ENCODE peak calls at places on chromosomes 7 and 10, in five cellular contexts. B is GM12878, D is HCT116, Q is HepG2, P is H1. O is an unnamed sample.

GRCh38 chr7:105857009-105857952 is 19.1 kb downstream of the ATXN7L1 start:
- DNase-seq in B (no peak), D (no peak), Q (peak), P (no peak), O (no peak)

GRCh38 chr7:121795736-121796135 is 77.2 kb upstream of the PTPRZ1 start:
- DNase-seq in B (no peak), D (no peak), Q (no peak), P (no peak), O (no peak)

GRCh38 chr7:129874722-129875121 is 78.0 kb downstream of the UBE2H start:
- DNase-seq in B (no peak), D (no peak), Q (no peak), P (no peak), O (no peak)

GRCh38 chr7:596071-596818 is 76.6 kb upstream of the PDGFA start:
- DNase-seq in B (no peak), D (no peak), Q (no peak), P (no peak), O (no peak)

GRCh38 chr7:158108646-158109293 is 478.9 kb downstream of the PTPRN2 start:
- DNase-seq in B (no peak), D (no peak), Q (no peak), P (peak), O (no peak)

GRCh38 chr10:128178319-128178937 is 52.2 kb upstream of the MKI67 start:
- DNase-seq in B (no peak), D (peak), Q (peak), P (peak), O (peak)

GRCh38 chr7:150377116-150377979 is 1.8 kb upstream of the ZNF775 start:
- DNase-seq in B (no peak), D (no peak), Q (no peak), P (no peak), O (no peak)

GRCh38 chr10:117654105-117654504 is 111.6 kb downstream of the EMX2 start:
- DNase-seq in B (peak), D (no peak), Q (no peak), P (no peak), O (no peak)

GRCh38 chr10:61995093-61995492 is 93.6 kb downstream of the ARID5B start:
- DNase-seq in B (no peak), D (no peak), Q (no peak), P (no peak), O (no peak)

GRCh38 chr10:61994404-61995031 is 93.0 kb downstream of the ARID5B start:
- DNase-seq in B (no peak), D (no peak), Q (no peak), P (no peak), O (no peak)

GRCh38 chr10:61992059-61992460 is 90.6 kb downstream of the ARID5B start:
- DNase-seq in B (no peak), D (no peak), Q (no peak), P (no peak), O (no peak)

GRCh38 chr10:61993676-61994401 is 92.3 kb downstream of the ARID5B start:
- DNase-seq in B (no peak), D (no peak), Q (no peak), P (no peak), O (no peak)

DNA sequence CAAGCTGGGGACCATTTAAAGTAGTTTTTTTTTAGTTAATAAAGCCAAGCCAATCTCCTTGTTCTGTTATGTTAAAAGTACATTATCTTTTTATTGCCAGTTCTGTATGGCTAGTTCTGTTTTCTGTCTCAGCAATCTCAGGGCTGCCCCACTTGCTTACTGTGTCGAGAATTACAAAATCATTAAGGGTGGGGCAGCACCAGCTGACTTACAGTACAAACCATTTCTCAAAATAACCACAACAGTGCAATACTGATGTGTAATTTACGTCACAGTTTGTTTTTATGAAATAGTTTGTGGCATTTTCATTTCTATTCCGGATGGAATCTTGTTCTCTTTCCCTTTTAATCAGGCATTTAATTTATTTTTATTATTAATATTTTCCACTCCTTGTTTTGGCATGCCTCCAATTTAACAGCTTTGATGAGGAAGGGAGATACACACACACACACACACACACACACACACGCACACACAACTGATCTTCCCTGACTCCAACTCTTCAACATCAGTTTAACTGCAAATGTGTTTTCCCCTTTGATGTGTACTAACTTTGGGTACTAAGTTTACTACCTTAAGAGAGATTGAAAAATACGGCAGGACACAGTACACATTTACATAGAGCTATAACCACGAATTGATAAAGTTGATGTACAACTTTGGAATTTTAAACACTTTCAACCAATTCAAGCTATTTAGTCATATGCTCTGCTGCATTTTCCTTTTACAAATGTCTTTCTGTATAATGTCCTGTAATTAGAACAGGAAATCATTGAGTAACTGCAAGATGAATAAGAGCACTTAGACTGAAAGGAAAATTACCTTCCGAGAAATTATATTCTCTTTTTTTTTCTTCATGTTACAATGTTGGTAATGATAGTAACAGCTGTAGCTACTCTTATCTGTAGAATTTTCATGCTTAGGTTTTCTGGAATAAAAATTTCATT is 91.5 kb downstream of the ARID5B start:
- DNase-seq in B (peak), D (no peak), Q (no peak), P (no peak), O (no peak)
- TF ChIP-seq POLR2AphosphoS5 in B (no peak), D (no peak), Q (no peak), P (no peak), O (no peak)

GRCh38 chr7:29885626-29886025 is 79.3 kb downstream of the WIPF3 start:
- DNase-seq in B (no peak), D (no peak), Q (no peak), P (no peak), O (no peak)
- TF ChIP-seq ZNF274 in B (no peak), D (no peak), Q (no peak), P (no peak), O (no peak)

GRCh38 chr10:95767884-95768556 is 12.1 kb downstream of the ENTPD1 start:
- DNase-seq in B (no peak), D (no peak), Q (no peak), P (no peak), O (no peak)
- TF ChIP-seq POLR2AphosphoS5 in B (peak), D (no peak), Q (no peak), P (no peak), O (no peak)

DNA sequence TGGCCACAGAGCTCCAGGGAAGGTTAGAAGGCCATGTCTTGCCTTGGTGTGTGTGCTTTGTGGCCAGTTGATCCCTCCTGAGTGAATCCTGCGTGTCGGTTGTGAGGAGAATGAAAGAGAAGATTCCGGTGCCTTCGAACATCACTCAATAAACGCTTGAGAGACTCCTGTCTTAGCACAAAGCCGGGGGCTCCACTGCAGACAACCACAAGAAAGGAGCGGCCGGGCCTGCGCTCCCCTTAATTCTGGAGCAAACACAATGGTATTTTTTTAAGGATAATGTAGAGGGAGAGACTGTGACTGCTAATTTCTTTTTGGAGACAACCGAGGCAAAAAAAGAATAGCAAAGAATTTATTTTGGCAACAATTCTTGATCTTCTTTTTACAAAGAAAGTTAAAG is 286.8 kb upstream of the SHH start:
- DNase-seq in B (no peak), D (no peak), Q (no peak), P (no peak), O (no peak)
- TF ChIP-seq ZNF274 in B (no peak), D (no peak), Q (no peak), P (no peak), O (no peak)

GRCh38 chr7:47452715-47453092 is 129.2 kb downstream of the TNS3 start:
- DNase-seq in B (no peak), D (no peak), Q (no peak), P (no peak), O (no peak)
- TF ChIP-seq POLR2AphosphoS5 in B (no peak), D (no peak), Q (no peak), P (no peak), O (no peak)

GRCh38 chr10:93754761-93755160 is 3.0 kb upstream of the LGI1 start:
- DNase-seq in B (no peak), D (no peak), Q (no peak), P (no peak), O (no peak)

GRCh38 chr10:93752761-93753160 is 5.0 kb upstream of the LGI1 start:
- DNase-seq in B (no peak), D (peak), Q (no peak), P (no peak), O (no peak)

GRCh38 chr10:93755443-93756127 is 2.2 kb upstream of the LGI1 start:
- DNase-seq in B (no peak), D (no peak), Q (no peak), P (no peak), O (no peak)

GRCh38 chr10:93751832-93752231 is 5.9 kb upstream of the LGI1 start:
- DNase-seq in B (no peak), D (peak), Q (no peak), P (no peak), O (peak)

DNA sequence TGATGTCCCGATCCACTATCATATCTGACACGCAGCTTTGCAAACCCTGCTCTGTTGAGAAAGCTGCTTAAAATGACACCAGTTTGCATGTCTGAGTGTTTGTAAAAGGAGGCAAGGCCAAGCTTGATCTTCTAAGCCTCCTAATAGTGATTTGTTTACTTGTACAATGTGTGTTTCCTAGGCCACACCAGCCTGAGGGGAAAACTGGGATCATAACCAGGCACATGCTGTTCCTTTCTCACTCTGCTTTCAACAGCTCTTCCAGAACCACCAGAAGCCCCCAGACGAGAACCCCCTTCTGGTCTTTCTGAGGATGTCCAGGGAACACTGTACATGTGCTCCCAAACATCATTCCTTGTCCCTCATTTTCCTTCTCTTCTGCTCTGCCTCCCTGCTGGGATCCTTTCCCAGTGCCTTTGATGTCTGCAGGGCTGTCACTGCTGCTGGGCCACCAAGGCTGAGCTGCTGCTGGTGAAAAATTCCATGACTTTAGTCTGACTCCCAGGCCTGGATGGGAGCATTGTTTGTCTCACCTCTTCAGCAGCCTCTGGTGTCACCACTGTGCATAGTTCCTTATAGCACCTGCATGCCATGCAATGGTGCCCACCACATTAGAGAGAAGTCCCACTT is 4.0 kb upstream of the LGI1 start:
- DNase-seq in B (no peak), D (no peak), Q (no peak), P (no peak), O (no peak)
- TF ChIP-seq ZNF274 in B (no peak), D (no peak), Q (no peak), P (no peak), O (no peak)

GRCh38 chr10:125160856-125161569 is 650 bp upstream of the CTBP2 start:
- DNase-seq in B (no peak), D (peak), Q (no peak), P (peak), O (peak)
- TF ChIP-seq POLR2AphosphoS5 in B (no peak), D (peak), Q (no peak), P (no peak), O (no peak)

GRCh38 chr7:139582671-139583155 is 59.2 kb downstream of the CLEC2L start:
- DNase-seq in B (no peak), D (no peak), Q (no peak), P (no peak), O (no peak)
- TF ChIP-seq ZNF274 in B (no peak), D (no peak), Q (no peak), P (no peak), O (no peak)

GRCh38 chr10:34386911-34387310 is 428.2 kb downstream of the PARD3 start:
- DNase-seq in B (no peak), D (no peak), Q (no peak), P (no peak), O (no peak)
- TF ChIP-seq POLR2AphosphoS5 in B (no peak), D (no peak), Q (no peak), P (no peak), O (no peak)